ENCODE peak calls at places on chromosomes 16 and 17, in seven cellular contexts. One of them, this sample, is unnamed.

GRCh38 chr17:69936996-69937395 is 138.0 kb upstream of the KCNJ16 start:
- DNase-seq in adipocyte: no peak
- DNase-seq in naive thymus-derived CD8-positive, alpha-beta T cell: no peak
- DNase-seq in stimulated activated CD8-positive, alpha-beta memory T cell treated with anti-CD3 and anti-CD28 coated beads, Interleukin-15, amount 100 ng/mL, for 24 hours: no peak
- DNase-seq in H9: no peak
- DNase-seq in RCC 7860: no peak
- DNase-seq in skeletal muscle cell: no peak
- DNase-seq in this sample: no peak

GRCh38 chr17:80676096-80676466 is 131.4 kb downstream of the RPTOR start:
- DNase-seq in adipocyte: no peak
- DNase-seq in naive thymus-derived CD8-positive, alpha-beta T cell: no peak
- DNase-seq in stimulated activated CD8-positive, alpha-beta memory T cell treated with anti-CD3 and anti-CD28 coated beads, Interleukin-15, amount 100 ng/mL, for 24 hours: no peak
- DNase-seq in H9: no peak
- DNase-seq in RCC 7860: no peak
- DNase-seq in skeletal muscle cell: no peak
- DNase-seq in this sample: no peak

GRCh38 chr17:19730829-19731228 is 14.4 kb upstream of the SLC47A2 start:
- DNase-seq in adipocyte: no peak
- DNase-seq in naive thymus-derived CD8-positive, alpha-beta T cell: no peak
- DNase-seq in stimulated activated CD8-positive, alpha-beta memory T cell treated with anti-CD3 and anti-CD28 coated beads, Interleukin-15, amount 100 ng/mL, for 24 hours: no peak
- DNase-seq in H9: no peak
- DNase-seq in RCC 7860: no peak
- DNase-seq in skeletal muscle cell: no peak
- DNase-seq in this sample: no peak

GRCh38 chr16:80938928-80939260 is 67.8 kb downstream of the CMC2 start:
- DNase-seq in adipocyte: peak
- DNase-seq in naive thymus-derived CD8-positive, alpha-beta T cell: no peak
- DNase-seq in stimulated activated CD8-positive, alpha-beta memory T cell treated with anti-CD3 and anti-CD28 coated beads, Interleukin-15, amount 100 ng/mL, for 24 hours: no peak
- DNase-seq in H9: no peak
- DNase-seq in RCC 7860: no peak
- DNase-seq in skeletal muscle cell: no peak
- DNase-seq in this sample: no peak

GRCh38 chr17:27323538-27324212 is 29.8 kb downstream of the WSB1 start:
- DNase-seq in adipocyte: peak
- DNase-seq in naive thymus-derived CD8-positive, alpha-beta T cell: no peak
- DNase-seq in stimulated activated CD8-positive, alpha-beta memory T cell treated with anti-CD3 and anti-CD28 coated beads, Interleukin-15, amount 100 ng/mL, for 24 hours: no peak
- DNase-seq in H9: peak
- DNase-seq in RCC 7860: no peak
- DNase-seq in skeletal muscle cell: peak
- DNase-seq in this sample: no peak

GRCh38 chr16:9409753-9410493 is 318.5 kb downstream of the HAPSTR1 start:
- DNase-seq in adipocyte: no peak
- DNase-seq in naive thymus-derived CD8-positive, alpha-beta T cell: no peak
- DNase-seq in stimulated activated CD8-positive, alpha-beta memory T cell treated with anti-CD3 and anti-CD28 coated beads, Interleukin-15, amount 100 ng/mL, for 24 hours: no peak
- DNase-seq in H9: no peak
- DNase-seq in RCC 7860: no peak
- DNase-seq in skeletal muscle cell: no peak
- DNase-seq in this sample: no peak

GRCh38 chr17:61218438-61218837 is 181.2 kb upstream of the TBX2 start:
- DNase-seq in adipocyte: peak
- DNase-seq in naive thymus-derived CD8-positive, alpha-beta T cell: no peak
- DNase-seq in stimulated activated CD8-positive, alpha-beta memory T cell treated with anti-CD3 and anti-CD28 coated beads, Interleukin-15, amount 100 ng/mL, for 24 hours: no peak
- DNase-seq in H9: no peak
- DNase-seq in RCC 7860: peak
- DNase-seq in skeletal muscle cell: peak
- DNase-seq in this sample: no peak

GRCh38 chr17:55285340-55286301 is 20.9 kb downstream of the HLF start:
- DNase-seq in adipocyte: peak
- DNase-seq in naive thymus-derived CD8-positive, alpha-beta T cell: no peak
- DNase-seq in stimulated activated CD8-positive, alpha-beta memory T cell treated with anti-CD3 and anti-CD28 coated beads, Interleukin-15, amount 100 ng/mL, for 24 hours: no peak
- DNase-seq in H9: no peak
- DNase-seq in RCC 7860: no peak
- DNase-seq in skeletal muscle cell: peak
- DNase-seq in this sample: no peak

GRCh38 chr17:68576137-68576536 is 25.0 kb downstream of the FAM20A start:
- DNase-seq in adipocyte: no peak
- DNase-seq in naive thymus-derived CD8-positive, alpha-beta T cell: no peak
- DNase-seq in stimulated activated CD8-positive, alpha-beta memory T cell treated with anti-CD3 and anti-CD28 coated beads, Interleukin-15, amount 100 ng/mL, for 24 hours: no peak
- DNase-seq in H9: no peak
- DNase-seq in RCC 7860: no peak
- DNase-seq in skeletal muscle cell: no peak
- DNase-seq in this sample: no peak

GRCh38 chr17:39082482-39082881 is 69.0 kb downstream of the PLXDC1 start:
- DNase-seq in adipocyte: peak
- DNase-seq in naive thymus-derived CD8-positive, alpha-beta T cell: no peak
- DNase-seq in stimulated activated CD8-positive, alpha-beta memory T cell treated with anti-CD3 and anti-CD28 coated beads, Interleukin-15, amount 100 ng/mL, for 24 hours: no peak
- DNase-seq in H9: no peak
- DNase-seq in RCC 7860: no peak
- DNase-seq in skeletal muscle cell: peak
- DNase-seq in this sample: no peak

GRCh38 chr17:16046966-16047365 is 47.3 kb downstream of the TTC19 start:
- DNase-seq in adipocyte: peak
- DNase-seq in naive thymus-derived CD8-positive, alpha-beta T cell: no peak
- DNase-seq in stimulated activated CD8-positive, alpha-beta memory T cell treated with anti-CD3 and anti-CD28 coated beads, Interleukin-15, amount 100 ng/mL, for 24 hours: no peak
- DNase-seq in H9: no peak
- DNase-seq in RCC 7860: no peak
- DNase-seq in skeletal muscle cell: no peak
- DNase-seq in this sample: no peak

GRCh38 chr16:1152651-1153259 is at the start of gene CACNA1H:
- DNase-seq in adipocyte: peak
- DNase-seq in naive thymus-derived CD8-positive, alpha-beta T cell: peak
- DNase-seq in stimulated activated CD8-positive, alpha-beta memory T cell treated with anti-CD3 and anti-CD28 coated beads, Interleukin-15, amount 100 ng/mL, for 24 hours: peak
- DNase-seq in H9: peak
- DNase-seq in RCC 7860: no peak
- DNase-seq in skeletal muscle cell: no peak
- DNase-seq in this sample: no peak